ENCODE peak calls at places on chromosomes 16 and 17, in eight cellular contexts. R, E, U, L, W, C, N and A are unnamed samples.

GRCh38 chr17:77645441-77646430 is 312.8 kb upstream of the TNRC6C start:
- DNase-seq in E (peak), W (no peak), C (no peak), L (no peak), N (no peak), U (peak), R (no peak), A (no peak)

GRCh38 chr17:41773190-41773588 is 13.3 kb downstream of the JUP start:
- DNase-seq in U (peak), R (peak), N (peak), C (peak), E (peak), L (peak), W (peak), A (peak)

GRCh38 chr16:67897231-67897630 is 4.2 kb downstream of the PSKH1 start:
- DNase-seq in N (peak), W (no peak), U (peak), L (no peak), E (peak), C (no peak), R (no peak), A (no peak)

GRCh38 chr17:35428229-35428628 is 4.1 kb downstream of the SLFN12 start:
- DNase-seq in R (no peak), L (no peak), W (no peak), C (no peak), E (no peak), U (no peak), N (no peak), A (no peak)

GRCh38 chr17:12659500-12659899 is 6.2 kb upstream of the MYOCD start:
- DNase-seq in N (peak), U (peak), E (peak), W (no peak), C (no peak), L (peak), R (no peak), A (peak)

GRCh38 chr16:67719778-67720144 is 645 bp upstream of the GFOD2 start:
- DNase-seq in W (peak), L (peak), R (no peak), E (peak), U (peak), N (peak), C (no peak), A (peak)

GRCh38 chr17:4409659-4410058 is 24.1 kb upstream of the SPNS3 start:
- DNase-seq in U (peak), N (peak), E (no peak), W (no peak), L (peak), R (no peak), C (no peak), A (no peak)

GRCh38 chr16:86732621-86733297 is 154.4 kb downstream of the FOXL1 start:
- DNase-seq in W (peak), L (no peak), U (peak), R (no peak), N (peak), E (peak), C (peak), A (no peak)

GRCh38 chr17:77963441-77963840 is 4.9 kb downstream of the TNRC6C start:
- DNase-seq in C (no peak), R (no peak), E (peak), U (peak), L (no peak), W (peak), N (peak), A (peak)

GRCh38 chr16:30619643-30620042 is 9.5 kb upstream of the ZNF689 start:
- DNase-seq in N (no peak), E (no peak), C (no peak), R (no peak), U (no peak), W (no peak), L (no peak), A (no peak)

GRCh38 chr17:171871-172270 is 9.6 kb downstream of the DOC2B start:
- DNase-seq in R (no peak), N (no peak), L (no peak), E (no peak), U (no peak), C (no peak), W (no peak), A (no peak)

GRCh38 chr17:72126575-72127486 is 6.0 kb downstream of the SOX9 start:
- DNase-seq in U (peak), C (no peak), N (peak), R (peak), E (peak), W (no peak), L (peak), A (no peak)

GRCh38 chr16:46756772-46757171 is 8.6 kb upstream of the MYLK3 start:
- DNase-seq in N (no peak), L (no peak), R (no peak), C (no peak), E (no peak), W (no peak), U (no peak), A (no peak)

GRCh38 chr17:21679256-21680146 is 12.8 kb upstream of the KCNJ18 start:
- DNase-seq in E (no peak), R (no peak), N (no peak), W (no peak), U (no peak), C (no peak), L (no peak), A (no peak)

GRCh38 chr17:290626-291025 is 62.0 kb downstream of the RPH3AL start:
- DNase-seq in R (no peak), W (no peak), C (peak), N (no peak), E (no peak), U (no peak), L (no peak), A (no peak)

GRCh38 chr17:82407255-82407654 is 10.9 kb upstream of the HEXD start:
- DNase-seq in W (no peak), C (peak), N (peak), E (peak), L (peak), U (no peak), R (peak), A (no peak)

GRCh38 chr16:16017812-16018211 is 68.4 kb downstream of the ABCC1 start:
- DNase-seq in N (peak), L (no peak), E (no peak), W (no peak), R (no peak), C (no peak), U (no peak), A (no peak)

GRCh38 chr17:30021708-30022317 is 80.4 kb downstream of the EFCAB5 start:
- DNase-seq in C (no peak), U (peak), W (peak), E (peak), N (peak), L (peak), R (peak), A (no peak)

GRCh38 chr16:68469728-68470460 is 21.6 kb upstream of the SMPD3 start:
- DNase-seq in N (no peak), W (no peak), L (no peak), R (no peak), U (no peak), C (no peak), E (no peak), A (no peak)

GRCh38 chr17:17560167-17560566 is 31.3 kb downstream of the PEMT start:
- DNase-seq in W (no peak), C (peak), R (no peak), N (no peak), U (no peak), E (no peak), L (no peak), A (no peak)

GRCh38 chr16:83200005-83200779 is 573.4 kb downstream of the CDH13 start:
- DNase-seq in N (peak), W (peak), U (peak), L (peak), R (no peak), C (peak), E (peak), A (no peak)

GRCh38 chr17:2911035-2911754 is 115.0 kb downstream of the RAP1GAP2 start:
- DNase-seq in N (no peak), E (no peak), U (no peak), L (no peak), C (no peak), R (no peak), W (no peak), A (no peak)

GRCh38 chr17:4715071-4715749 is 4.8 kb downstream of the ARRB2 start:
- DNase-seq in U (no peak), L (no peak), C (no peak), W (no peak), E (no peak), N (no peak), R (no peak), A (no peak)

DNA sequence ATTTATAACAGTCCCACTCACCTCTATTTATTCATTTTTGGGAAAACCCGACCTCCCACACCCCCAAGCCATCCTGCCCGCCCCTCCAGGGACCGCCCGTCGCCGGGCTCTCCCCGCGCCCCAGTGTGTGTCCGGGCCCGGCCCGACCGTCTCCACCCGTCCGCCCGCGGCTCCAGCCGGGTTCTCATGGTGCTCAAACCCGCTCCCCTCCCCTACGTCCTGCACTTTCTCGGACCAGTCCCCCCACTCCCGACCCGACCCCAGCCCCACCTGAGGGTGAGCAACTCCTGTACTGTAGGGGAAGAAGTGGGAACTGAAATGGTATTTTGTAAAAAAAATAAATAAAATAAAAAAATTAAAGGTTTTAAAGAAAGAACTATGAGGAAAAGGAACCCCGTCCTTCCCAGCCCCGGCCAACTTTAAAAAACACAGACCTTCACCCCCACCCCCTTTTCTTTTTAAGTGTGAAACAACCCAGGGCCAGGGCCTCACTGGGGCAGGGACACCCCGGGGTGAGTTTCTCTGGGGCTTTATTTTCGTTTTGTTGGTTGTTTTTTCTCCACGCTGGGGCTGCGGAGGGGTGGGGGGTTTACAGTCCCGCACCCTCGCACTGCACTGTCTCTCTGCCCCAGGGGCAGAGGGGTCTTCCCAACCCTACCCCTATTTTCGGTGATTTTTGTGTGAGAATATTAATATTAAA is 638 bp upstream of the TMEM88 start:
- DNase-seq in C (peak), L (no peak), E (no peak), U (no peak), R (no peak), W (no peak), N (no peak), A (no peak)
- H3K4me3 ChIP-seq in C (peak), L (no peak), E (no peak), U (no peak), R (peak), W (no peak), N (no peak), A (no peak)

GRCh38 chr16:20871935-20872815 is 28.0 kb downstream of the DCUN1D3 start:
- DNase-seq in C (no peak), L (no peak), E (peak), R (no peak), W (no peak), U (no peak), N (no peak), A (no peak)

GRCh38 chr16:20875358-20875656 is 24.9 kb downstream of the DCUN1D3 start:
- DNase-seq in L (no peak), R (no peak), E (no peak), N (no peak), W (no peak), U (no peak), C (no peak), A (no peak)

GRCh38 chr16:20871258-20871657 is 28.9 kb downstream of the DCUN1D3 start:
- DNase-seq in W (no peak), R (no peak), C (no peak), U (peak), L (no peak), N (no peak), E (no peak), A (no peak)

GRCh38 chr16:20873331-20873730 is 26.8 kb downstream of the DCUN1D3 start:
- DNase-seq in E (no peak), C (no peak), N (no peak), W (no peak), U (no peak), L (no peak), R (no peak), A (no peak)

GRCh38 chr16:20874088-20874581 is 26.0 kb downstream of the DCUN1D3 start:
- DNase-seq in R (no peak), E (peak), U (peak), N (no peak), L (peak), W (no peak), C (no peak), A (no peak)
- H3K4me3 ChIP-seq in R (no peak), E (no peak), U (no peak), N (no peak), L (no peak), W (no peak), C (no peak), A (no peak)

DNA sequence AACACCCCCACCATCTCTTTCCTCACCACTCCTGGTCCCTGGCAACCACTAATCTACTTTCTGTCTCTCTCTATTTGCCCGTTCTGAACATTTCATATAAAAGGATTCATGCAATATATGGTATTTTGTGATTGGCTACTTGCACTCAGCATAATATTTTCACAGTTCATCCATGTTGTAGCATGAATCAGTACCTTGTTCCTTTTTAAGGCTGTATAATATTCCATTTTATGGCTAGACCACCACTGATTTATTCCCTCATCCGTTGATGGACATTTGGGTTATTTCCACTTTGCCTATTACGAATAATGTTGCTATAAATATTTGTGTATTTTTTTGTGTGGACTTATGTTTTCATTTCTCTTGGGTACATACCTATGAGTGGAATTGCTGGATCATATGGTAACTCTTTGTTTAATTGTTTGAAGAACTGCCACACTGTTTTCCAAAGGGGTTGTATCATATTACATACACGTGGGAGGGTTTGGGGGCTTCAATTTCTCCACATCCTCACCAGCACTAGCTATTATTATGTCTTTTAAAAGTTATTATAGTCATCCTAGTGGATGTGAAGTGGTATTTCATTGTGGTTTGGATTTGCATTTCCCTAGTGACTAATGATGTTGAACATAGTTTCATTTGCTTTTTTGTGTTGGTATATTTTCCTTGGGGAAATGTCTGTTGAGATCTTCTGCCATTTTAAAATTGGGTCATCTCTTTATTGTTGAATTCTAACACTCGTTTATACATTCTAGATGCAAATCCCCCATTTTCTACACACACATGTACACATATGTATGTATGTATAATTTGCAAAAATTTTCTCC is 26.3 kb downstream of the SEC14L5 start:
- DNase-seq in U (no peak), W (no peak), L (peak), E (no peak), C (no peak), R (no peak), N (no peak), A (no peak)
- H3K4me3 ChIP-seq in U (no peak), W (no peak), L (no peak), E (no peak), C (no peak), R (no peak), N (no peak), A (no peak)

DNA sequence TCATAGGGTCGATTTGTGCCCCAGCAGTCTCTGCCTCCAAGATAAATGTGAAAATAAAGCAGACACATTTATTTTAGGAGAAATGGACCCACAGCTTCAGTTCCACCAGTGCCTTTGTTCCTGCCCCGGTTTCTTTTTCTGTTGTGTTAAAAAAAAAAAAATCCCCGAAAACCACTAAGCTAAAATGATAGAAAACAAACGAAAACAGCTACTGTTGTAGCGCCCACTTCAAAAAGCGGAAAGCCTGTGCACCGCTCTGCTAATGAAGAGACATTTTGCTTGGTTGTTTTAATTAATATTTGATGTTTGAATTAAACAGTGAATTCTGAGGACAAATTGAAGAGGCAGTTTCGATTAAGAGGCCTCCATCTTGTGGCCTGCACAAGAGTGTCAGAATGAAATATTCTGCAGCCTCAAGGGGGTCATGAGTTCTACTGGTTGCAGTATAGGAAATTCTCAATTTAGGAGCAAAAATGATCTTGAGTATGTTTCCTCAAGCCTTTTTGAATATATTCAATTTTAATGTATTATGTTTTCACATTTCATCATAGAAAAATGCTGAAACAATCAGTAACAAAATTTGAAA is 186.7 kb downstream of the RPTOR start:
- DNase-seq in L (no peak), R (no peak), C (no peak), W (no peak), U (no peak), E (no peak), N (no peak), A (no peak)
- H3K4me3 ChIP-seq in L (no peak), R (no peak), C (no peak), W (no peak), U (no peak), E (no peak), N (no peak), A (no peak)

GRCh38 chr17:48563385-48563838 is 14.7 kb downstream of the HOXB4 start:
- DNase-seq in E (no peak), C (no peak), N (peak), U (no peak), R (no peak), L (no peak), W (no peak), A (no peak)

GRCh38 chr17:48564200-48565023 is 13.7 kb downstream of the HOXB4 start:
- DNase-seq in E (no peak), N (no peak), L (no peak), U (no peak), C (no peak), W (no peak), R (no peak), A (no peak)

GRCh38 chr17:48563867-48564199 is 14.3 kb downstream of the HOXB4 start:
- DNase-seq in W (no peak), L (no peak), R (no peak), U (no peak), E (no peak), C (no peak), N (no peak), A (no peak)

GRCh38 chr17:48566717-48567116 is 11.4 kb downstream of the HOXB4 start:
- DNase-seq in U (no peak), R (no peak), L (no peak), E (no peak), N (no peak), C (no peak), W (no peak), A (no peak)

GRCh38 chr17:48565024-48565558 is 13.1 kb downstream of the HOXB4 start:
- DNase-seq in C (no peak), E (no peak), R (no peak), N (no peak), W (no peak), U (no peak), L (no peak), A (no peak)
- H3K4me3 ChIP-seq in C (peak), E (peak), R (peak), N (peak), W (no peak), U (peak), L (no peak), A (peak)